ENCODE peak calls at places on chromosomes 16 and 17, in seven cellular contexts. L, V, Q, C, N, X and D are unnamed samples.

GRCh38 chr16:52069866-52070265 is 477.1 kb downstream of the TOX3 start:
- DNase-seq in L (no peak), V (peak), Q (no peak), C (no peak), N (peak), X (no peak), D (peak)

GRCh38 chr17:64596988-64597387 is 65.1 kb downstream of the SMURF2 start:
- DNase-seq in L (no peak), V (no peak), Q (no peak), C (no peak), N (no peak), X (no peak), D (no peak)

GRCh38 chr17:3904486-3904885 is 11.6 kb upstream of the CAMKK1 start:
- DNase-seq in L (no peak), V (no peak), Q (no peak), C (no peak), N (no peak), X (no peak), D (no peak)

GRCh38 chr17:73625975-73626706 is 18.1 kb downstream of the SDK2 start:
- DNase-seq in L (no peak), V (no peak), Q (no peak), C (no peak), N (no peak), X (no peak), D (peak)

GRCh38 chr16:1427473-1428461 is 3.1 kb upstream of the PERCC1 start:
- DNase-seq in L (no peak), V (peak), Q (no peak), C (no peak), N (no peak), X (no peak), D (no peak)

GRCh38 chr16:49588729-49589384 is 215.3 kb downstream of the C16orf78 start:
- DNase-seq in L (no peak), V (peak), Q (no peak), C (peak), N (no peak), X (no peak), D (no peak)

GRCh38 chr16:88790312-88791150 is 5.5 kb upstream of the PIEZO1 start:
- DNase-seq in L (no peak), V (no peak), Q (no peak), C (peak), N (no peak), X (peak), D (no peak)

GRCh38 chr16:58032710-58033293 is 7.2 kb downstream of the MMP15 start:
- DNase-seq in L (no peak), V (no peak), Q (no peak), C (peak), N (no peak), X (no peak), D (no peak)

GRCh38 chr17:17667947-17668346 is 13.3 kb upstream of the RAI1 start:
- DNase-seq in L (no peak), V (no peak), Q (no peak), C (no peak), N (no peak), X (no peak), D (no peak)

GRCh38 chr17:39714234-39714633 is 14.4 kb downstream of the ERBB2 start:
- DNase-seq in L (no peak), V (no peak), Q (no peak), C (no peak), N (no peak), X (no peak), D (no peak)

GRCh38 chr17:79968116-79968515 is 67.6 kb downstream of the TBC1D16 start:
- DNase-seq in L (no peak), V (no peak), Q (no peak), C (no peak), N (no peak), X (no peak), D (no peak)

GRCh38 chr16:898216-898615 is 72.6 kb downstream of the LMF1 start:
- DNase-seq in L (no peak), V (no peak), Q (no peak), C (no peak), N (no peak), X (no peak), D (no peak)

GRCh38 chr16:84941916-84942315 is 69.4 kb downstream of the ZDHHC7 start:
- DNase-seq in L (no peak), V (peak), Q (no peak), C (no peak), N (no peak), X (no peak), D (peak)